ENCODE peak calls at places on chromosome 3, in ten cellular contexts. A is psoas muscle, M is GM10248, W is WERI-Rb-1, G is upper lobe of right lung, H is HFFc6, J is breast epithelium, E is bronchial epithelial cell, Z is suprapubic skin, X is cardiac muscle cell. B is an unnamed sample.

GRCh38 chr3:58973796-58974195 is 76.0 kb downstream of the CFAP20DC start:
- DNase-seq in A (no peak), M (no peak), W (no peak), G (no peak), H (no peak), J (no peak), E (peak), Z (no peak), X (no peak), B (no peak)

GRCh38 chr3:183298708-183299153 is 45.7 kb downstream of the B3GNT5 start:
- DNase-seq in A (peak), M (no peak), W (peak), G (peak), H (peak), J (no peak), E (peak), Z (peak), X (no peak), B (no peak)

GRCh38 chr3:111087924-111088469 is 16.4 kb downstream of the NECTIN3 start:
- DNase-seq in A (no peak), M (no peak), W (no peak), G (no peak), H (no peak), J (no peak), E (no peak), Z (no peak), X (no peak), B (no peak)

GRCh38 chr3:151816091-151816604 is 2.2 kb downstream of the AADAC start:
- DNase-seq in A (no peak), M (no peak), W (no peak), G (no peak), H (peak), J (no peak), E (peak), Z (no peak), X (no peak), B (no peak)

GRCh38 chr3:125240496-125240895 is 27.9 kb upstream of the SLC12A8 start:
- DNase-seq in A (no peak), M (no peak), W (no peak), G (peak), H (peak), J (no peak), E (peak), Z (no peak), X (no peak), B (no peak)

GRCh38 chr3:197960694-197961581 is 921 bp downstream of the LMLN start:
- DNase-seq in A (no peak), M (no peak), W (no peak), G (no peak), H (no peak), J (no peak), E (peak), Z (no peak), X (no peak), B (no peak)

GRCh38 chr3:68256635-68257034 is 602.2 kb upstream of the SUCLG2 start:
- DNase-seq in A (no peak), M (no peak), W (peak), G (no peak), H (no peak), J (no peak), E (no peak), Z (no peak), X (no peak), B (no peak)

GRCh38 chr3:182501861-182502260 is 291.4 kb upstream of the ATP11B start:
- DNase-seq in A (no peak), M (no peak), W (no peak), G (no peak), H (no peak), J (no peak), E (no peak), Z (no peak), X (no peak), B (no peak)

GRCh38 chr3:103706671-103707070 is 1271.9 kb downstream of the ZPLD1 start:
- DNase-seq in A (no peak), M (no peak), W (no peak), G (no peak), H (no peak), J (no peak), E (peak), Z (no peak), X (no peak), B (no peak)

GRCh38 chr3:111812680-111813079 is 46.4 kb upstream of the PHLDB2 start:
- DNase-seq in A (no peak), M (no peak), W (no peak), G (no peak), H (no peak), J (no peak), E (no peak), Z (no peak), X (no peak), B (no peak)

GRCh38 chr3:157499342-157499963 is 3.8 kb downstream of the VEPH1 start:
- DNase-seq in A (peak), M (no peak), W (no peak), G (peak), H (no peak), J (peak), E (peak), Z (peak), X (peak), B (peak)

GRCh38 chr3:64395490-64395889 is 170.2 kb upstream of the PRICKLE2 start:
- DNase-seq in A (no peak), M (no peak), W (no peak), G (no peak), H (no peak), J (no peak), E (no peak), Z (no peak), X (no peak), B (no peak)

GRCh38 chr3:64400706-64401105 is 175.4 kb upstream of the PRICKLE2 start:
- DNase-seq in A (no peak), M (no peak), W (no peak), G (no peak), H (no peak), J (no peak), E (no peak), Z (no peak), X (no peak), B (no peak)

GRCh38 chr3:64398431-64398830 is 173.2 kb upstream of the PRICKLE2 start:
- DNase-seq in A (no peak), M (no peak), W (peak), G (no peak), H (peak), J (no peak), E (no peak), Z (no peak), X (no peak), B (no peak)

GRCh38 chr3:64399205-64399800 is 174.0 kb upstream of the PRICKLE2 start:
- DNase-seq in A (no peak), M (peak), W (peak), G (no peak), H (peak), J (peak), E (peak), Z (no peak), X (peak), B (peak)
- TF ChIP-seq CTCF in A (peak), M (peak), W (peak), G (peak), H (peak), J (peak), E (peak), Z (peak), X (peak), B (peak)

DNA sequence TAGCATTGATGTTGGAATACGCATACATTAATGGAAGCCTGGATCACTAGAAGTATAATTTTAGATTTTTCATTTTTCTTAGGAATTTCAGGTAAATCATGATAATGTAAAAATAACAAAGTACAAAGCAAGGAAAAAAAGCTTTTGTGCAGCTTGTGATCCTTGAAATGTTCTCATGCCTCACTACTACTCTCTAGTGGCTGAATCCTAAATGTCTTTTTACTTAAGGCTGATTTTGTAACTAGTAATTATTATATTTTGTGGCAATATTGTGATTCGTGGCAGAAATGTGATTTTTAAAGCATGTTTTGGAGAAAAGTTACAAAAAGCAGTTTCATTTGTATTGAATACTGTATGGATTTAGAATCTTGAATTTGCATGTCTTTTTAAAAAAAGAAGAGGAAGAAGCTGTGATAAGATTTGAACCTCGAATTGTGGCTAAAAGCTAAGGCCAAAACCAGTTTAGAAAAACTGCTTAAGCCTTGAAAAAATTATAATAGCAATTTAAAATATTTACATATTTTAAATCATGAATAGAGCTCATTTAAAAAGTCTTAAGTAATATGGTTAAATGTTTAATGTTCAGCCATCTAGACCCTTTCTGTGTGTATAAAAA is 39.0 kb downstream of the U2SURP start:
- DNase-seq in A (no peak), M (no peak), W (no peak), G (no peak), H (peak), J (no peak), E (peak), Z (no peak), X (peak), B (no peak)
- TF ChIP-seq CTCF in A (peak), M (peak), W (peak), G (peak), H (peak), J (no peak), E (peak), Z (peak), X (peak), B (peak)

DNA sequence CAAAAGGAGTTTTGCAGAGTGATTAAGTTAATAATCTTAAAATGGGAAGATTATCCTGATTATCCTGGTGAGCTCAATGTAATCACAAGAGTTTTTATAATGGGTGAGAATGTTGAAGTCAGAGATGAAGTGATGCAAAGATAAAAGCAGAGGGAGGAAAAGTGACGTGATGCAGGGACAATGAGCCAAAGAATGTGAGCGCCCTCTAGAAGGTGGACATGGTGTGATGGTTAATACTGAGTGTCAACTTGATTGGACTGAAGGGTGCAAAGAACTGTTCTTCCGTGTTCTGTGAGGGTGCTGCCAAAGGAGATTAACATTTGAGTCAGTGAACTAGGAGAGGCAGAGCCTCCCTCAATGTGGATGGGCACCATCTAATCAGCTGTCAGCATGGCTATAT is 569.6 kb upstream of the AGTR1 start:
- DNase-seq in A (no peak), M (no peak), W (peak), G (no peak), H (no peak), J (no peak), E (no peak), Z (no peak), X (no peak), B (no peak)
- TF ChIP-seq CTCF in A (no peak), M (no peak), W (peak), G (no peak), H (no peak), J (no peak), E (no peak), Z (no peak), X (no peak), B (no peak)

DNA sequence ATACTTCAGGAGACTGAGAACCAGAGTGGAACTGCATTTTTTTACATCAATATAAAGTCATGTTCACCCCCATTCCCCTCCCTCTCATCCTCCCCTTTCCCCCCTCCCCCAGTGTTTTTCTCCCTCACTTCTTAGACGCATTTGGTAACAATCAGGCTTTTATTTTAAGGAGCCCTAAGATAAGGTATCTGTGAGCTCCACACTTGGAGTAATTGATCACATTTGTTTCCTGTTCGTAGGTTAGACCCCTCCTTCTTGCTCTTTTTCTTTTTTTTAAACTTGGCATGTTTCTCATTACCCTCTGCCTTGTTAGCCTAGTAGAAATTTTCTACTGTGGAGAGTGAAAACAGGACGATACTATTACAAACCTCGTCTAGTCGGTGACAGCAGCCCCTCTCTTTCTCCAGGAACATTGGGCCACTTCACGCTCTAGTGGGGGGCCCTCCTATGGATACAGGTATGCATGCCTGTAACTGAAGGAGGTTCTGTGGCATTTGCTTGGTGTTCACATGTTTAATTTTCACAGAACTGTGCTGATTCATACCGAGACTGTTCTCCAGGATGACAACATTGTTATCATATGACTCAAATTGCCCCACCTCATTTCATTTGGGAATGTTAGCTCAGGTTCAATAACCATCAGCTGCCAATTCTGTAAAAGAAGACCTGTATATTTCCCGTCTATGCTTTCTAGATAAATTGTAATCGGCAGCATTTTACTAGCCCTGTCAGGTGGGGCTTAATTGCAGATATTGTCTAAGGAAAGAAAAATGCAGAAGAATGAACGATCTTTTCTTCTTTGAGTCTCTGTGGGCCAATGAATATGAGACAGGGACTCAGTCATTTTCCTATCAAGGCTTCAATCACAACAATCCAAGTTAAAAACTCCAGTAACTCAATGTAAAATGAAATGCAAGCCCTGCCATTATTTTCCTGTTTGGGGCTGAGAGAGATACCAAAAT is 314.2 kb downstream of the MECOM start:
- DNase-seq in A (no peak), M (no peak), W (no peak), G (no peak), H (no peak), J (no peak), E (peak), Z (no peak), X (no peak), B (no peak)
- TF ChIP-seq CTCF in A (no peak), M (no peak), W (no peak), G (no peak), H (no peak), J (no peak), E (no peak), Z (no peak), X (no peak), B (no peak)

DNA sequence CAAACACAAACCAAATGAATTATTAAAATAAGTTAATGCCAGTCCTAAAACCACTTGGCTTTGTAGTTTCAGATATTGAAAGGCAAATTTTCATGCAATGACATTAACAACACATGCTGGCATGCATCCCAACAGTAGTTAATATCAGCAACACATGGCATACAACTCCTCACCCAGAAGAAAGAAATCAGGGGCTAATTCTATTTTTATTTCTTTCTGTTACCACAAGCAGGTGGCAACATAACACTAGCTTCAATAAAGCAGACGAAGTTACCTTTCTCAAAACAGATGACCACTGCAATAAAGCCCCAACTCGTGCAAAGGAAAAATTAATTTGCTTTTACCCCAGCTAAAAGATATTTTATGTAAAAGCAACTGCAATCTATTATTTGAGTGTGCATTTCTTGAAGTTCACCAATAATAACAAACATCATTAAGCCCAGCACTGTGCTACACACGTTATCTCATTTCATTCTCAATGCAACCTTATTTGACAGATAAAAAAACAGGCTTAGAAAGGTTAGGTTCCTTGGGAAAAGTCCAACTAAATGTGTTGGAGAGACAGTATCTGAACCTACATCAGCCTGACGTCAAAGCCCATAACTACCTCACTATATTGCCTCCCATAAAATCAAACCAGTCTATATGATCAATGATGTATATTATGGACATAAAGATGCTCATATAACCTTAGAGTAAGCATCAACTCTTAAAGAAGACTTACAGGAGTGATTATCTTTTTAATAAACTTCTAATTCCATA is 2.8 kb downstream of the TOP2B start:
- DNase-seq in A (no peak), M (no peak), W (no peak), G (no peak), H (no peak), J (no peak), E (peak), Z (no peak), X (peak), B (no peak)
- TF ChIP-seq CTCF in A (no peak), M (peak), W (no peak), G (no peak), H (no peak), J (no peak), E (peak), Z (no peak), X (no peak), B (no peak)

GRCh38 chr3:155409336-155409735 is 115.9 kb upstream of the STRIT1 start:
- DNase-seq in A (no peak), M (no peak), W (no peak), G (no peak), H (no peak), J (no peak), E (no peak), Z (no peak), X (no peak), B (no peak)

GRCh38 chr3:155407331-155407730 is 113.8 kb upstream of the STRIT1 start:
- DNase-seq in A (no peak), M (no peak), W (no peak), G (no peak), H (no peak), J (no peak), E (peak), Z (no peak), X (no peak), B (no peak)

GRCh38 chr3:155407971-155408370 is 114.5 kb upstream of the STRIT1 start:
- DNase-seq in A (no peak), M (no peak), W (no peak), G (no peak), H (no peak), J (no peak), E (peak), Z (no peak), X (no peak), B (no peak)

GRCh38 chr3:155412856-155413255 is 119.4 kb upstream of the STRIT1 start:
- DNase-seq in A (no peak), M (no peak), W (no peak), G (no peak), H (no peak), J (no peak), E (no peak), Z (no peak), X (peak), B (no peak)

DNA sequence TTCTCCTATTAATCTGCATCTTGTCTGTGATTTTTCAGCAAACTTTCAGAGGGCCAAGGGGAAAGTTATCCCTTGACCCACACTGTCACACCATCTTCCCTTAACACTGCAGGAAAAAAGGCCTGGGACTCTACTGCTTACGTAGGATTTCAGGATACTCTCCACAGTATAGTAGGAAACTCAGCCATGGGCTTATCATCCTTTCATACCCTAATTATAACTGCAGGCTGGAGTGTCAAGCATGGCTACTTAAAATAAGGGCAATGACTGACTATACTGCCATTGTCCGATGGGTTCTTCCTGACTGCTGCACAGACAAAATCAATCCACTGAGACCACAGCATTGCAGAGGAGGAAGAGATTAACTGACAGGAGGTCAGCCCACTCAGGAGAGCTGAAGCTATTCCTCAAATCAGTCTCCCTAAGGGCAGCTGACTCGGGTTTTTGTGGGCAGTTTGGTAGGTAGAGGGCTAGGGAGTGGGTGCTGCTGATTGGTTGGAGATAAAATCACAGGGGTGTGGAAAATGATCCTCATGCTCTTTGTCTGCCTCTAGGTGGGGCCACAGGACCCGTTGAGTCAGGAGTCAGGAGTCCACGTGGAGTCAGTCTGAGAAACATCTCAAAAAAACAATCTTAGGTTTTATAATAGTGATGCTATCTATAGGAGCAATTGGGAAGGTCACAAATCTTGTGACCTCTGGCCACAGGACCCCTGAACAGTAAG is 118.2 kb upstream of the STRIT1 start:
- DNase-seq in A (no peak), M (no peak), W (no peak), G (no peak), H (no peak), J (no peak), E (no peak), Z (no peak), X (no peak), B (no peak)
- TF ChIP-seq CTCF in A (no peak), M (peak), W (no peak), G (no peak), H (no peak), J (no peak), E (no peak), Z (no peak), X (no peak), B (peak)

DNA sequence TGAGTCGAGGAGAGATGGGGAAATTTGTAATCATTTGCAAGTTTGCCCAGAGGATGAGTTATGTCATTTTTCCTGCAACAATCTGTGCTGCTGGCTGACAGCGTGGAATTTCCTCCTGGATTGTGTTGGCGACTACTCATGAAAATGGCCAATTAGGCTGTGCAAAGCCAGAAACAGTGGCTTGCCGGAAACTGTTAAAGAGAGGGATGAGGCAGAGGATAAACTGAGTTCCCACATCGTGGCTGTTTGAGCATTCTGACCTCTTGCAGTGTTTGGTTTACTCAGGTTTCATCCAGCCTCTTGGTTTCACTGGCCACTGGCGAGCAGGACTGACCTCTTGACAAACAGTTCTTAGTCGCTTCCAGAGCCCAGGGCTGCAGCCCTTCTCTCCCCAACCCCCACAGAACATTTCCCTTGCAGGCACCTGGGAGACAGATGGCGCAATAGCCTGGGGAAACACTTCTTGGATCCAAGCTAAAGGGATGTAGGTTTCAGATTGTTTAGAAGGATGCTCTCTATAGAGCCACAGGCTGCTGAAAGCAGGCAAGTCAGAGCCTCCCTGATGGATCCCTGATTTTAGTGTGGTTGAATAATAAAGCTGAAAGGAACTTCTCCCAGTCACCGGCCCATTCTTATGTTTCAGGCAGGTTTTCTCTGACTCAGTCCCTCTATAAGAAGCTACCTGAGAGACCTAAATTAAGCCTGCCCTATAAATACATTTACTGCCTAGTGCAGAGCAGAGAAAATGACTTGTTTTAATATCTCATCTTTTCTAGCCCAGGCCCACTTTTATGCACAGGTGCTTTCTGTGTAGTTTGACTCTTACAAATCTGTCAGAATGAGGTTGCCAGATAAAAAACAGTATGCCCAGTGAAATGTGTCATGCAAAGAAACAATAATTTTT is 92.8 kb upstream of the UBE2E1 start:
- DNase-seq in A (peak), M (no peak), W (peak), G (no peak), H (peak), J (no peak), E (peak), Z (no peak), X (peak), B (no peak)
- TF ChIP-seq CTCF in A (peak), M (no peak), W (peak), G (no peak), H (peak), J (no peak), E (no peak), Z (no peak), X (no peak), B (no peak)